ENCODE peak calls at places on chromosomes 7 and 10, in seven cellular contexts. Y, H, U, N, E, Q and P are unnamed samples.

GRCh38 chr10:96740141-96740540 is 19.8 kb upstream of the PIK3AP1 start:
- DNase-seq in Y (no peak), H (no peak), U (no peak), N (no peak), E (no peak), Q (no peak), P (no peak)

GRCh38 chr10:131154306-131155025 is 157.1 kb downstream of the TCERG1L start:
- DNase-seq in Y (no peak), H (no peak), U (no peak), N (no peak), E (no peak), Q (no peak), P (no peak)

GRCh38 chr7:102028206-102028826 is 210.9 kb downstream of the CUX1 start:
- DNase-seq in Y (no peak), H (no peak), U (no peak), N (no peak), E (no peak), Q (no peak), P (no peak)

GRCh38 chr10:119919823-119920222 is 27.3 kb downstream of the SEC23IP start:
- DNase-seq in Y (no peak), H (no peak), U (no peak), N (no peak), E (no peak), Q (no peak), P (no peak)

GRCh38 chr7:115229401-115230083 is 307.6 kb downstream of the MDFIC start:
- DNase-seq in Y (no peak), H (no peak), U (no peak), N (peak), E (no peak), Q (no peak), P (no peak)

GRCh38 chr10:104488046-104488832 is 134.6 kb downstream of the CFAP58 start:
- DNase-seq in Y (no peak), H (no peak), U (no peak), N (peak), E (no peak), Q (no peak), P (no peak)

GRCh38 chr7:149422914-149423285 is 38.0 kb downstream of the ZNF777 start:
- DNase-seq in Y (no peak), H (no peak), U (no peak), N (no peak), E (no peak), Q (peak), P (peak)

GRCh38 chr10:5014936-5015335 is 11.3 kb upstream of the AKR1C2 start:
- DNase-seq in Y (no peak), H (peak), U (no peak), N (no peak), E (no peak), Q (no peak), P (no peak)

GRCh38 chr10:11146402-11147171 is 128.9 kb downstream of the CELF2 start:
- DNase-seq in Y (peak), H (peak), U (no peak), N (peak), E (no peak), Q (no peak), P (no peak)

GRCh38 chr7:120233338-120233737 is 39.6 kb upstream of the KCND2 start:
- DNase-seq in Y (no peak), H (no peak), U (no peak), N (no peak), E (no peak), Q (no peak), P (no peak)

GRCh38 chr7:4789194-4790077 is 14.0 kb downstream of the AP5Z1 start:
- DNase-seq in Y (no peak), H (no peak), U (no peak), N (no peak), E (peak), Q (no peak), P (no peak)

GRCh38 chr10:30062090-30062489 is 2.7 kb upstream of the JCAD start:
- DNase-seq in Y (peak), H (no peak), U (no peak), N (peak), E (no peak), Q (no peak), P (no peak)

GRCh38 chr10:11913184-11913641 is 90.1 kb downstream of the PROSER2 start:
- DNase-seq in Y (no peak), H (peak), U (peak), N (peak), E (no peak), Q (no peak), P (no peak)

GRCh38 chr10:117360016-117360415 is 15.2 kb downstream of the PDZD8 start:
- DNase-seq in Y (no peak), H (no peak), U (no peak), N (no peak), E (no peak), Q (no peak), P (no peak)

GRCh38 chr10:29723704-29724103 is 88.9 kb upstream of the SVIL start:
- DNase-seq in Y (peak), H (no peak), U (no peak), N (no peak), E (no peak), Q (no peak), P (no peak)

GRCh38 chr10:92164024-92164423 is 126.9 kb downstream of the CPEB3 start:
- DNase-seq in Y (peak), H (no peak), U (no peak), N (no peak), E (no peak), Q (no peak), P (no peak)

GRCh38 chr7:144454256-144455039 is 51.0 kb upstream of the NOBOX start:
- DNase-seq in Y (peak), H (peak), U (no peak), N (peak), E (no peak), Q (no peak), P (no peak)

GRCh38 chr7:66413379-66414114 is 208.4 kb downstream of the TPST1 start:
- DNase-seq in Y (peak), H (peak), U (peak), N (peak), E (peak), Q (peak), P (peak)

GRCh38 chr10:114856544-114857287 is 35.1 kb downstream of the FHIP2A start:
- DNase-seq in Y (peak), H (peak), U (no peak), N (peak), E (no peak), Q (no peak), P (no peak)

GRCh38 chr10:124453965-124454610 is 4.3 kb upstream of the NKX1-2 start:
- DNase-seq in Y (no peak), H (peak), U (no peak), N (no peak), E (no peak), Q (no peak), P (no peak)

GRCh38 chr10:115830260-115830970 is 442.6 kb downstream of the GFRA1 start:
- DNase-seq in Y (peak), H (no peak), U (no peak), N (peak), E (no peak), Q (no peak), P (no peak)

GRCh38 chr10:6781133-6781770 is 201.2 kb upstream of the PRKCQ start:
- DNase-seq in Y (no peak), H (no peak), U (no peak), N (no peak), E (no peak), Q (no peak), P (no peak)

GRCh38 chr10:74738985-74739567 is 87.3 kb upstream of the KAT6B start:
- DNase-seq in Y (peak), H (peak), U (no peak), N (no peak), E (no peak), Q (peak), P (peak)

GRCh38 chr10:132549416-132549815 is 11.8 kb downstream of the INPP5A start:
- DNase-seq in Y (no peak), H (no peak), U (no peak), N (no peak), E (no peak), Q (no peak), P (no peak)

GRCh38 chr10:51000164-51000563 is 74.1 kb upstream of the PRKG1 start:
- DNase-seq in Y (peak), H (no peak), U (no peak), N (no peak), E (no peak), Q (no peak), P (no peak)

GRCh38 chr7:128266891-128267839 is 26.1 kb downstream of the LEP start:
- DNase-seq in Y (peak), H (peak), U (peak), N (peak), E (peak), Q (peak), P (peak)

GRCh38 chr7:34191766-34192550 is 286.6 kb downstream of the BMPER start:
- DNase-seq in Y (no peak), H (no peak), U (no peak), N (peak), E (no peak), Q (no peak), P (no peak)

GRCh38 chr7:144957998-144958397 is 122.1 kb upstream of the TPK1 start:
- DNase-seq in Y (no peak), H (peak), U (no peak), N (no peak), E (no peak), Q (no peak), P (no peak)

GRCh38 chr10:22002531-22003110 is 909 bp downstream of the DNAJC1 start:
- DNase-seq in Y (peak), H (peak), U (no peak), N (peak), E (no peak), Q (peak), P (no peak)

GRCh38 chr7:133730360-133730759 is 396.8 kb upstream of the LRGUK start:
- DNase-seq in Y (peak), H (no peak), U (no peak), N (no peak), E (no peak), Q (no peak), P (no peak)